ENCODE peak calls at places on chromosome 1, in eight cellular contexts. One of them, this sample, is unnamed.

GRCh38 chr1:158329300-158329699 is 2.0 kb downstream of the CD1B start:
- DNase-seq in MV-4-11: no peak
- DNase-seq in T-helper 9 cell: no peak
- DNase-seq in keratinocyte: no peak
- DNase-seq in activated naive CD8-positive, alpha-beta T cell treated with anti-CD3 and anti-CD28 coated beads, Interleukin-2, amount 50 U/mL, for 24 hours: no peak
- DNase-seq in stimulated activated CD4-positive, alpha-beta T cell treated with anti-CD3 and anti-CD28 coated beads, TNF-alpha, amount 100 ng/mL, for 4 hours: no peak
- DNase-seq in lower lobe of right lung: no peak
- DNase-seq in dermis blood vessel endothelial cell: no peak
- DNase-seq in this sample: no peak

GRCh38 chr1:201085902-201086735 is 26.1 kb downstream of the CACNA1S start:
- DNase-seq in dermis blood vessel endothelial cell: peak; percentile 65
- DNase-seq in MV-4-11: peak; percentile 16
- DNase-seq in lower lobe of right lung: peak; percentile 79
- DNase-seq in activated naive CD8-positive, alpha-beta T cell treated with anti-CD3 and anti-CD28 coated beads, Interleukin-2, amount 50 U/mL, for 24 hours: peak; percentile 56
- DNase-seq in stimulated activated CD4-positive, alpha-beta T cell treated with anti-CD3 and anti-CD28 coated beads, TNF-alpha, amount 100 ng/mL, for 4 hours: no peak
- DNase-seq in keratinocyte: no peak
- DNase-seq in T-helper 9 cell: peak; percentile 18
- DNase-seq in this sample: peak; percentile 27

GRCh38 chr1:7339014-7339413 is 432.1 kb upstream of the VAMP3 start:
- DNase-seq in lower lobe of right lung: no peak
- DNase-seq in keratinocyte: no peak
- DNase-seq in T-helper 9 cell: no peak
- DNase-seq in activated naive CD8-positive, alpha-beta T cell treated with anti-CD3 and anti-CD28 coated beads, Interleukin-2, amount 50 U/mL, for 24 hours: no peak
- DNase-seq in MV-4-11: no peak
- DNase-seq in dermis blood vessel endothelial cell: no peak
- DNase-seq in stimulated activated CD4-positive, alpha-beta T cell treated with anti-CD3 and anti-CD28 coated beads, TNF-alpha, amount 100 ng/mL, for 4 hours: no peak
- DNase-seq in this sample: no peak

GRCh38 chr1:153357853-153358690 is at the start of gene S100A9:
- DNase-seq in stimulated activated CD4-positive, alpha-beta T cell treated with anti-CD3 and anti-CD28 coated beads, TNF-alpha, amount 100 ng/mL, for 4 hours: no peak
- DNase-seq in T-helper 9 cell: no peak
- DNase-seq in keratinocyte: no peak
- DNase-seq in MV-4-11: peak; percentile 9
- DNase-seq in dermis blood vessel endothelial cell: no peak
- DNase-seq in lower lobe of right lung: no peak
- DNase-seq in activated naive CD8-positive, alpha-beta T cell treated with anti-CD3 and anti-CD28 coated beads, Interleukin-2, amount 50 U/mL, for 24 hours: no peak
- DNase-seq in this sample: no peak

GRCh38 chr1:160996195-160996594 is 24.8 kb downstream of the F11R start:
- DNase-seq in MV-4-11: no peak
- DNase-seq in lower lobe of right lung: no peak
- DNase-seq in keratinocyte: peak; percentile 71
- DNase-seq in T-helper 9 cell: no peak
- DNase-seq in stimulated activated CD4-positive, alpha-beta T cell treated with anti-CD3 and anti-CD28 coated beads, TNF-alpha, amount 100 ng/mL, for 4 hours: no peak
- DNase-seq in activated naive CD8-positive, alpha-beta T cell treated with anti-CD3 and anti-CD28 coated beads, Interleukin-2, amount 50 U/mL, for 24 hours: no peak
- DNase-seq in dermis blood vessel endothelial cell: peak; percentile 91
- DNase-seq in this sample: no peak

GRCh38 chr1:26285366-26286063 is 5.6 kb downstream of the SH3BGRL3 start:
- DNase-seq in lower lobe of right lung: no peak
- DNase-seq in keratinocyte: no peak
- DNase-seq in activated naive CD8-positive, alpha-beta T cell treated with anti-CD3 and anti-CD28 coated beads, Interleukin-2, amount 50 U/mL, for 24 hours: peak; percentile 73
- DNase-seq in MV-4-11: no peak
- DNase-seq in T-helper 9 cell: no peak
- DNase-seq in stimulated activated CD4-positive, alpha-beta T cell treated with anti-CD3 and anti-CD28 coated beads, TNF-alpha, amount 100 ng/mL, for 4 hours: no peak
- DNase-seq in dermis blood vessel endothelial cell: peak; percentile 53
- DNase-seq in this sample: no peak

GRCh38 chr1:169484683-169485426 is 889 bp downstream of the SLC19A2 start:
- DNase-seq in activated naive CD8-positive, alpha-beta T cell treated with anti-CD3 and anti-CD28 coated beads, Interleukin-2, amount 50 U/mL, for 24 hours: peak; percentile 43
- DNase-seq in MV-4-11: peak; percentile 19
- DNase-seq in keratinocyte: no peak
- DNase-seq in lower lobe of right lung: peak; percentile 78
- DNase-seq in dermis blood vessel endothelial cell: peak; percentile 71
- DNase-seq in T-helper 9 cell: peak; percentile 7
- DNase-seq in stimulated activated CD4-positive, alpha-beta T cell treated with anti-CD3 and anti-CD28 coated beads, TNF-alpha, amount 100 ng/mL, for 4 hours: no peak
- DNase-seq in this sample: peak; percentile 9

GRCh38 chr1:8560611-8561544 is 243.0 kb downstream of the SLC45A1 start:
- DNase-seq in activated naive CD8-positive, alpha-beta T cell treated with anti-CD3 and anti-CD28 coated beads, Interleukin-2, amount 50 U/mL, for 24 hours: no peak
- DNase-seq in lower lobe of right lung: no peak
- DNase-seq in T-helper 9 cell: peak; percentile 3
- DNase-seq in keratinocyte: no peak
- DNase-seq in MV-4-11: peak; percentile 35
- DNase-seq in dermis blood vessel endothelial cell: peak; percentile 74
- DNase-seq in stimulated activated CD4-positive, alpha-beta T cell treated with anti-CD3 and anti-CD28 coated beads, TNF-alpha, amount 100 ng/mL, for 4 hours: no peak
- DNase-seq in this sample: no peak

GRCh38 chr1:37746806-37747205 is 18.1 kb downstream of the EPHA10 start:
- DNase-seq in MV-4-11: peak; percentile 29
- DNase-seq in dermis blood vessel endothelial cell: no peak
- DNase-seq in lower lobe of right lung: no peak
- DNase-seq in T-helper 9 cell: no peak
- DNase-seq in stimulated activated CD4-positive, alpha-beta T cell treated with anti-CD3 and anti-CD28 coated beads, TNF-alpha, amount 100 ng/mL, for 4 hours: no peak
- DNase-seq in keratinocyte: no peak
- DNase-seq in activated naive CD8-positive, alpha-beta T cell treated with anti-CD3 and anti-CD28 coated beads, Interleukin-2, amount 50 U/mL, for 24 hours: no peak
- DNase-seq in this sample: no peak

GRCh38 chr1:90162216-90162615 is 167.3 kb downstream of the ZNF326 start:
- DNase-seq in dermis blood vessel endothelial cell: no peak
- DNase-seq in activated naive CD8-positive, alpha-beta T cell treated with anti-CD3 and anti-CD28 coated beads, Interleukin-2, amount 50 U/mL, for 24 hours: no peak
- DNase-seq in keratinocyte: peak; percentile 70
- DNase-seq in T-helper 9 cell: no peak
- DNase-seq in lower lobe of right lung: no peak
- DNase-seq in MV-4-11: no peak
- DNase-seq in stimulated activated CD4-positive, alpha-beta T cell treated with anti-CD3 and anti-CD28 coated beads, TNF-alpha, amount 100 ng/mL, for 4 hours: no peak
- DNase-seq in this sample: no peak